ENCODE peak calls at places on chromosomes 11 and 22, in eight cellular contexts. B is foreskin fibroblast; R is lower leg skin; T is choroid plexus epithelial cell; D is CD4-positive, CD25-positive, alpha-beta regulatory T cell; E is OCI-LY7; S is left ventricle myocardium inferior; P is esophagus muscularis mucosa. G is an unnamed sample.

GRCh38 chr11:131745405-131745804 is 375.0 kb downstream of the NTM start:
- DNase-seq in S (no peak), B (peak), D (no peak), R (no peak), E (no peak), T (peak), P (no peak), G (peak)

GRCh38 chr11:9313648-9314290 is 624 bp downstream of the TMEM41B start:
- DNase-seq in D (no peak), R (no peak), T (peak), P (no peak), B (peak), S (no peak), E (peak), G (peak)

GRCh38 chr11:3796796-3797328 is 492 bp downstream of the NUP98 start:
- DNase-seq in T (no peak), B (no peak), R (peak), E (no peak), P (no peak), S (no peak), D (no peak), G (no peak)

GRCh38 chr11:8768625-8769333 is 86.2 kb downstream of the RPL27A start:
- DNase-seq in D (no peak), P (no peak), T (peak), R (no peak), S (peak), B (peak), E (no peak), G (peak)

GRCh38 chr11:72072348-72072747 is 8.0 kb downstream of the NUMA1 start:
- DNase-seq in S (no peak), B (peak), D (no peak), T (peak), P (no peak), R (no peak), E (peak), G (peak)

GRCh38 chr11:6670202-6670830 is 12.8 kb downstream of the MRPL17 start:
- DNase-seq in S (no peak), R (no peak), T (no peak), P (no peak), E (no peak), B (no peak), D (no peak), G (no peak)

GRCh38 chr22:18954941-18955571 is 19.0 kb upstream of the PRODH start:
- DNase-seq in S (no peak), B (no peak), P (no peak), T (no peak), E (no peak), R (no peak), D (no peak), G (no peak)

GRCh38 chr11:95499516-95500135 is 268.6 kb upstream of the SESN3 start:
- DNase-seq in R (no peak), D (no peak), S (no peak), P (peak), E (no peak), B (peak), T (no peak), G (no peak)

GRCh38 chr11:86116386-86116726 is 47.5 kb upstream of the PICALM start:
- DNase-seq in S (no peak), R (no peak), P (no peak), T (peak), E (no peak), D (peak), B (peak), G (peak)

GRCh38 chr11:504053-504993 is 2.7 kb downstream of the RNH1 start:
- DNase-seq in T (peak), B (peak), R (peak), S (peak), D (no peak), P (no peak), E (no peak), G (peak)

DNA sequence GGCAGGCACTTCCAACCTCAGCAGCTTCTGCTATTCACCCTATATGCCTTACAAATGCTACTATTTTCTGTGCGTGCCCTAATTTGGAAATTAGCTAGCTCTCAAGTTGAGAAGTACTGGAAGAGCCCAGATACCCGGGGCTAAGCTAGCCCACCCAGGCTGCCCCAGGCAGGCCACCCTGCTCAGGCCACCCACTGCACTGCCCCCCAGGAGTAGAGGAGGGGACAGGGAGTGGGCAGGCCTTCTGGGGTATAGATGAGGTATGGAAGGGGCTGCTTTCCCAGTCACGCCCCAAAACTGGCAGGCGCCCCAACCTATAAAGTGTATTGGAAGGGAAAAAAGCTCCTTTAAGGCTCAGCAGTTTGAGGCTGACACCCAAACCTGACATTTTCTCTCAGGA is 43.5 kb downstream of the DRD2 start:
- DNase-seq in R (no peak), E (no peak), S (no peak), P (no peak), T (no peak), B (no peak), D (no peak), G (no peak)
- H3K4me3 ChIP-seq in R (no peak), E (no peak), S (no peak), P (no peak), T (no peak), B (no peak), D (no peak), G (no peak)

GRCh38 chr11:64643927-64644326 is 52.9 kb downstream of the SLC22A12 start:
- DNase-seq in B (no peak), P (no peak), T (no peak), R (no peak), S (no peak), E (no peak), D (no peak), G (no peak)
- H3K4me3 ChIP-seq in B (no peak), P (peak), T (no peak), R (no peak), S (peak), E (no peak), D (no peak), G (no peak)

DNA sequence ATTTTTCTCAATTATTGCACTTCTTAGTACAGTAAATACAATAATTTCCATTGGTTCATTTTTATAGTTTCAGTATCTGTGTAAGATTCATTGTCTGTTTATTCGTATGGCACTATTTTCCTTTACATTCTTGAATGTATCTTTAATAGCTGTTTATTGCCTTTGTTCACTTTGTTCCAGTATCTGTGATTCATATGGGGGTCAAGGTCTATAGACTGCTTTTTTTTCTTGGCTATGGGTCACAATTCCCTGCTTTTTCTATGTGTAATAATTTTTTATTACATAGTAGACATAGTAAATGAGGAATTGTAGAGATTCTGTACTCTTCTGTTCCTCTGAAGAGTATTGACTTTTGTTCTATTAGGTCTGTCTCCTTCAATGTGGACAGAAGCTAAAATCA is 10.5 kb downstream of the ACRV1 start:
- DNase-seq in E (no peak), P (no peak), R (no peak), D (no peak), B (no peak), S (no peak), T (no peak), G (no peak)
- H3K4me3 ChIP-seq in E (no peak), P (no peak), R (no peak), D (no peak), B (no peak), S (no peak), T (no peak), G (no peak)

GRCh38 chr11:125404811-125405481 is 91.1 kb downstream of the FEZ1 start:
- DNase-seq in B (peak), E (peak), R (peak), P (no peak), D (peak), T (peak), S (peak), G (peak)
- H3K4me3 ChIP-seq in B (no peak), E (no peak), R (no peak), P (no peak), D (no peak), T (no peak), S (peak), G (no peak)

GRCh38 chr22:43862074-43862881 is at the start of gene SULT4A1:
- DNase-seq in S (no peak), B (peak), P (no peak), E (no peak), D (no peak), R (no peak), T (peak), G (no peak)
- H3K4me3 ChIP-seq in S (peak), B (no peak), P (peak), E (no peak), D (no peak), R (no peak), T (peak), G (peak)